ENCODE peak calls at places on chromosomes 4 and X, in six cellular contexts. One of them, this sample, is unnamed.

GRCh38 chrX:126064901-126065541 is 101.1 kb downstream of the DCAF12L2 start:
- DNase-seq in mesendoderm: no peak
- DNase-seq in gastrocnemius medialis: no peak
- DNase-seq in A673: no peak
- DNase-seq in HCT116: no peak
- DNase-seq in testis: no peak
- DNase-seq in this sample: no peak

GRCh38 chrX:103531002-103531401 is 11.7 kb upstream of the RAB40A start:
- DNase-seq in mesendoderm: no peak
- DNase-seq in gastrocnemius medialis: no peak
- DNase-seq in A673: peak; percentile 48
- DNase-seq in HCT116: no peak
- DNase-seq in testis: no peak
- DNase-seq in this sample: peak; percentile 82

GRCh38 chrX:134548844-134549205 is 88.9 kb downstream of the HPRT1 start:
- DNase-seq in mesendoderm: peak; percentile 32
- DNase-seq in gastrocnemius medialis: no peak
- DNase-seq in A673: no peak
- DNase-seq in HCT116: no peak
- DNase-seq in testis: no peak
- DNase-seq in this sample: no peak

GRCh38 chrX:100731441-100732281 is at the start of gene SYTL4:
- DNase-seq in mesendoderm: peak; percentile 33
- DNase-seq in gastrocnemius medialis: no peak
- DNase-seq in A673: peak; percentile 8
- DNase-seq in HCT116: peak; percentile 7
- DNase-seq in testis: peak; percentile 54
- DNase-seq in this sample: peak; percentile 28

GRCh38 chrX:129559800-129560199 is 19.7 kb downstream of the OCRL start:
- DNase-seq in mesendoderm: no peak
- DNase-seq in gastrocnemius medialis: no peak
- DNase-seq in A673: no peak
- DNase-seq in HCT116: no peak
- DNase-seq in testis: no peak
- DNase-seq in this sample: no peak

GRCh38 chrX:17605676-17606075 is 131.6 kb upstream of the SCML1 start:
- DNase-seq in mesendoderm: no peak
- DNase-seq in gastrocnemius medialis: no peak
- DNase-seq in A673: no peak
- DNase-seq in HCT116: no peak
- DNase-seq in testis: no peak
- DNase-seq in this sample: no peak

GRCh38 chr4:122810669-122811068 is 16.0 kb upstream of the FGF2 start:
- DNase-seq in mesendoderm: no peak
- DNase-seq in gastrocnemius medialis: no peak
- DNase-seq in A673: no peak
- DNase-seq in HCT116: no peak
- DNase-seq in testis: no peak
- DNase-seq in this sample: no peak

GRCh38 chrX:53047228-53047627 is 1.4 kb upstream of the GPR173 start:
- DNase-seq in mesendoderm: no peak
- DNase-seq in gastrocnemius medialis: no peak
- DNase-seq in A673: peak; percentile 42
- DNase-seq in HCT116: no peak
- DNase-seq in testis: no peak
- DNase-seq in this sample: no peak

GRCh38 chr4:163810757-163811156 is 316.3 kb downstream of the TMA16 start:
- DNase-seq in mesendoderm: no peak
- DNase-seq in gastrocnemius medialis: no peak
- DNase-seq in A673: no peak
- DNase-seq in HCT116: no peak
- DNase-seq in testis: no peak
- DNase-seq in this sample: no peak

GRCh38 chr4:47482326-47482725 is 2.7 kb upstream of the ATP10D start:
- DNase-seq in mesendoderm: no peak
- DNase-seq in gastrocnemius medialis: no peak
- DNase-seq in A673: no peak
- DNase-seq in HCT116: no peak
- DNase-seq in testis: no peak
- DNase-seq in this sample: peak; percentile 60

GRCh38 chr4:184408021-184408710 is 66.2 kb downstream of the IRF2 start:
- DNase-seq in mesendoderm: no peak
- DNase-seq in gastrocnemius medialis: no peak
- DNase-seq in A673: peak; percentile 60
- DNase-seq in HCT116: no peak
- DNase-seq in testis: no peak
- DNase-seq in this sample: no peak

GRCh38 chr4:74365761-74366160 is 816 bp downstream of the EREG start:
- DNase-seq in mesendoderm: peak; percentile 31
- DNase-seq in gastrocnemius medialis: no peak
- DNase-seq in A673: peak; percentile 10
- DNase-seq in HCT116: no peak
- DNase-seq in testis: no peak
- DNase-seq in this sample: peak; percentile 42

GRCh38 chr4:15348236-15348635 is 79.6 kb upstream of the C1QTNF7 start:
- DNase-seq in mesendoderm: peak; percentile 92
- DNase-seq in gastrocnemius medialis: no peak
- DNase-seq in A673: no peak
- DNase-seq in HCT116: no peak
- DNase-seq in testis: no peak
- DNase-seq in this sample: no peak

GRCh38 chrX:48703642-48704481 is 7.3 kb downstream of the SUV39H1 start:
- DNase-seq in mesendoderm: peak; percentile 18
- DNase-seq in gastrocnemius medialis: no peak
- DNase-seq in A673: no peak
- DNase-seq in HCT116: no peak
- DNase-seq in testis: no peak
- DNase-seq in this sample: peak; percentile 59

GRCh38 chr4:140426610-140427103 is 791 bp downstream of the CLGN start:
- DNase-seq in mesendoderm: peak; percentile 78
- DNase-seq in gastrocnemius medialis: no peak
- DNase-seq in A673: peak; percentile 41
- DNase-seq in HCT116: no peak
- DNase-seq in testis: peak; percentile 27
- DNase-seq in this sample: peak; percentile 3

GRCh38 chrX:103754401-103754800 is 22.2 kb upstream of the PLP1 start:
- DNase-seq in mesendoderm: no peak
- DNase-seq in gastrocnemius medialis: no peak
- DNase-seq in A673: no peak
- DNase-seq in HCT116: no peak
- DNase-seq in testis: no peak
- DNase-seq in this sample: no peak

GRCh38 chrX:12950851-12951589 is 23.9 kb upstream of the TMSB4X start:
- DNase-seq in mesendoderm: peak; percentile 65
- DNase-seq in gastrocnemius medialis: no peak
- DNase-seq in A673: peak; percentile 61
- DNase-seq in HCT116: no peak
- DNase-seq in testis: no peak
- DNase-seq in this sample: peak; percentile 55

GRCh38 chrX:12954981-12955380 is 19.9 kb upstream of the TMSB4X start:
- DNase-seq in mesendoderm: no peak
- DNase-seq in gastrocnemius medialis: no peak
- DNase-seq in A673: no peak
- DNase-seq in HCT116: no peak
- DNase-seq in testis: no peak
- DNase-seq in this sample: no peak

GRCh38 chrX:12951590-12951965 is 23.3 kb upstream of the TMSB4X start:
- DNase-seq in mesendoderm: no peak
- DNase-seq in gastrocnemius medialis: no peak
- DNase-seq in A673: no peak
- DNase-seq in HCT116: no peak
- DNase-seq in testis: no peak
- DNase-seq in this sample: no peak

GRCh38 chrX:12954376-12954775 is 20.5 kb upstream of the TMSB4X start:
- DNase-seq in mesendoderm: no peak
- DNase-seq in gastrocnemius medialis: no peak
- DNase-seq in A673: no peak
- DNase-seq in HCT116: no peak
- DNase-seq in testis: no peak
- DNase-seq in this sample: no peak

DNA sequence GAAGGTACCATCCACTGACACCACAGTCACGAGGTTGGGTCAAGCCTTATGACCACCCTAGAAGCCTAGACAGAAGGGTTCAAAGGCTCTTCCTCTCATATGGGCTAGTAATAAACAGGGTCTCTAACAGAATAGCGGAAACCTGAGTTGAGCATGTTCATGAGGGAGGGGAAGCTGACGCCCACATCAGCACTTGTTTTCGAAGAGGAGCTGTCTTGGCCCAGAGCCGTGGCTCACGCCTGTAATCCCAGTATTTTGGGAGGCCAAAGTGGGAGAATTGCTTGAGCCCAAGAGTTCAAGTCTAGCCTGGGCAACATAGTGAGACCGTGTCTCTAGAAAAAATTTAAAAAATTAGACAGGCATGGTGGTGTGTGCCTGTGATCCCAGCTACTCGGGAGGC is 21.5 kb upstream of the TMSB4X start:
- DNase-seq in mesendoderm: no peak
- DNase-seq in gastrocnemius medialis: no peak
- DNase-seq in A673: no peak
- DNase-seq in HCT116: no peak
- DNase-seq in testis: no peak
- DNase-seq in this sample: no peak
- H3K4me3 ChIP-seq in mesendoderm: no peak overlapping the region
- H3K4me3 ChIP-seq in gastrocnemius medialis: no peak overlapping the region
- H3K4me3 ChIP-seq in A673: no peak overlapping the region
- H3K4me3 ChIP-seq in HCT116: no peak overlapping the region
- H3K4me3 ChIP-seq in testis: no peak overlapping the region
- H3K4me3 ChIP-seq in this sample: no peak overlapping the region

GRCh38 chr4:128570380-128570779 is 239.1 kb upstream of the JADE1 start:
- DNase-seq in mesendoderm: peak; percentile 34
- DNase-seq in gastrocnemius medialis: peak; percentile 55
- DNase-seq in A673: no peak
- DNase-seq in HCT116: no peak
- DNase-seq in testis: peak; percentile 48
- DNase-seq in this sample: peak; percentile 61

GRCh38 chr4:128574706-128575105 is 234.8 kb upstream of the JADE1 start:
- DNase-seq in mesendoderm: peak; percentile 92
- DNase-seq in gastrocnemius medialis: peak; percentile 54
- DNase-seq in A673: peak; percentile 72
- DNase-seq in HCT116: peak; percentile 40
- DNase-seq in testis: peak; percentile 94
- DNase-seq in this sample: peak; percentile 92

GRCh38 chr4:128573781-128574508 is 235.6 kb upstream of the JADE1 start:
- DNase-seq in mesendoderm: peak; percentile 89
- DNase-seq in gastrocnemius medialis: no peak
- DNase-seq in A673: no peak
- DNase-seq in HCT116: no peak
- DNase-seq in testis: no peak
- DNase-seq in this sample: peak; percentile 74

GRCh38 chr4:128572778-128573241 is 236.7 kb upstream of the JADE1 start:
- DNase-seq in mesendoderm: peak; percentile 34
- DNase-seq in gastrocnemius medialis: no peak
- DNase-seq in A673: no peak
- DNase-seq in HCT116: no peak
- DNase-seq in testis: no peak
- DNase-seq in this sample: no peak

DNA sequence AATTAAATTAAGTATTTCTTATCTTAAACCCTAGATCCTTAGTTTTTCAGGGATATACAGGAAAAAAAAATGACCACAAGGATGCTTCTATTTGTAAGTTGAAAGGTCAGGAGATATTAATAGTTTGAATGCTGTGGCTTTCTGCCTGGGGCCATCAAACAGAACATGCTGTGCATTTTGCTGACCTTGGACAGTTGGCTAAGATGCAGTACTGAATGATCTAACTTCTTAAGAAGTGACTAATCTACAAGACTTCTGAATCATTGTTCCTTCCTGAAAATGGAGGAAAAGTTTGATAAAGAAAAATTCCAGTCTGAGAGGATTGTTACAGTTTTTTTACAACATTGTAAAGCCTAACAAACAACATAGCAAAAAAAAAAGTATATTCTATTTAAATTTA is 237.8 kb upstream of the JADE1 start:
- DNase-seq in mesendoderm: no peak
- DNase-seq in gastrocnemius medialis: peak; percentile 61
- DNase-seq in A673: no peak
- DNase-seq in HCT116: peak; percentile 13
- DNase-seq in testis: peak; percentile 90
- DNase-seq in this sample: no peak
- H3K27ac ChIP-seq in mesendoderm: no peak overlapping the region
- H3K27ac ChIP-seq in gastrocnemius medialis: peak overlapping the region; percentile 68
- H3K27ac ChIP-seq in A673: no peak overlapping the region
- H3K27ac ChIP-seq in HCT116: no peak overlapping the region
- H3K27ac ChIP-seq in testis: peak overlapping the region; percentile 72
- H3K27ac ChIP-seq in this sample: no peak overlapping the region

DNA sequence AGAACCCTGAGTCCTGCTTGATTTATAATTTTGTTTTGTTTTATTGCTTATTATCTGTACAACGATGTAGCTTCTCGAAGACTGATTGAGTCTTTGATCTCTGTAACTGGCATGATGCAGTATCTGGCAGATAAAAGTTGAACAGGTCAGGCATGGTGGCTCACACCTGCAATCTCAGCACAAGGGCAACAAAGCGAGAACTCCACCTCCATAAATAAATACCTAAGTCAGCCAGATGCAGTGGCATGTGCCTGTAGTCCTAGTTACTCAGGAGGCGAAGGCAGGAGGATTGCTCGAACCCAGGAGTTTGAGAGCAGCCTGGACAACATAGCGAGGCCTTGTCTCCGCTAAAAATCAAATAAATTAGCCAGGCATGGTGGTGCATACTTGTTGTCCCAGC is 15.7 kb upstream of the WDR19 start:
- DNase-seq in mesendoderm: no peak
- DNase-seq in gastrocnemius medialis: no peak
- DNase-seq in A673: no peak
- DNase-seq in HCT116: no peak
- DNase-seq in testis: no peak
- DNase-seq in this sample: no peak
- H3K4me3 ChIP-seq in mesendoderm: no peak overlapping the region
- H3K4me3 ChIP-seq in gastrocnemius medialis: no peak overlapping the region
- H3K4me3 ChIP-seq in A673: no peak overlapping the region
- H3K4me3 ChIP-seq in HCT116: no peak overlapping the region
- H3K4me3 ChIP-seq in testis: no peak overlapping the region
- H3K4me3 ChIP-seq in this sample: no peak overlapping the region

DNA sequence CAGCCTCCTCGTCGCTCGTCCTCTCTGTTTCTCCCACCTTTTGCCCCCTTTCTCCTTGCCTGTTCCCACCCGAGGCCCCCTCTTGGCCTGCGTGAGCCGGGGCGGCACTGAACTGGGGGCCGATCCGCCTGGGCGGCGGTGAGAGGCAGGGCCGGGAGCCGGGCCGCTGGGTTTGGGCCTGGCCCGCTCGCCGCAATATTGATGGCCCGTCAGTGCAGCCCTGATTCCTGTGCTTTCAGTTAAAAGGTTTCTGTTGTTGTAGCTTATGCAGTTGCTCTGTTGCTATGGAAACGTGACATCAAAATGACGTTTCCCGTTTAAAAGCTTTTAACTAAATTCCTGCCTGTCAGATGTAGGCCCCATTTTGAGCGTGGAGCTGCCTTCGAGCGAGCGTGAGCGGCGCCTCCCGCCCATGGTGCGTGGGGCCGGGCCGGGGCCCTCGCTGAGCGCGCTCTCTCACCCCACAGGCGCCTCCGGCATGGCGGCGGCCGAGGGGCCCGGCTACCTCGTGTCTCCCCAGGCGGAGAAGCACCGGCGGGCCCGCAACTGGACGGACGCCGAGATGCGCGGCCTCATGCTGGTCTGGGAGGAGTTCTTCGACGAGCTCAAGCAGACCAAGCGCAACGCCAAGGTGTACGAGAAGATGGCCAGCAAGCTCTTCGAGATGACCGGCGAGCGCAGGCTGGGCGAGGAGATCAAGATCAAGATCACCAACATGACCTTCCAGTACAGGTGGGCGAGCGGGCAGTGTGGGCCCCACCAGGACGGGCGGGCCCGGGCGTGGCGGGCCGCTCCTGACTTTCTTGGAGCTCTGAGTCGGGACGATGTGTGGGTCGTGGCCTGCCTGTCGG is at the start of gene MSANTD1:
- DNase-seq in mesendoderm: peak; percentile 65
- DNase-seq in gastrocnemius medialis: no peak
- DNase-seq in A673: peak; percentile 47
- DNase-seq in HCT116: no peak
- DNase-seq in testis: no peak
- DNase-seq in this sample: no peak
- H3K27ac ChIP-seq in mesendoderm: no peak within 1 kb of the TSS
- H3K27ac ChIP-seq in gastrocnemius medialis: no peak within 1 kb of the TSS
- H3K27ac ChIP-seq in A673: no peak within 1 kb of the TSS
- H3K27ac ChIP-seq in HCT116: no peak within 1 kb of the TSS
- H3K27ac ChIP-seq in testis: no peak within 1 kb of the TSS
- H3K27ac ChIP-seq in this sample: no peak within 1 kb of the TSS